ENCODE peak calls at places on chromosomes 4 and X, in five cellular contexts. L is GM12878, P is K562, K is H1, D is HepG2. B is an unnamed sample.

GRCh38 chr4:186557061-186557460 is 1.7 kb upstream of the MTNR1A start:
- DNase-seq in L (no peak), P (no peak), K (no peak), D (no peak), B (no peak)

GRCh38 chrX:124026529-124026928 is 65.0 kb downstream of the STAG2 start:
- DNase-seq in L (no peak), P (no peak), K (no peak), D (no peak), B (no peak)

GRCh38 chr4:85127653-85128052 is 161.2 kb upstream of the WDFY3 start:
- DNase-seq in L (no peak), P (peak), K (peak), D (peak), B (peak)

GRCh38 chrX:8030361-8030760 is 103.1 kb upstream of the PNPLA4 start:
- DNase-seq in L (no peak), P (no peak), K (no peak), D (no peak), B (no peak)

GRCh38 chr4:166324321-166324720 is 451.3 kb downstream of the TLL1 start:
- DNase-seq in L (no peak), P (no peak), K (peak), D (peak), B (peak)

GRCh38 chrX:76454456-76454927 is 27.0 kb downstream of the MAGEE1 start:
- DNase-seq in L (no peak), P (no peak), K (peak), D (peak), B (peak)

GRCh38 chrX:17629519-17629918 is 107.8 kb upstream of the SCML1 start:
- DNase-seq in L (no peak), P (no peak), K (no peak), D (no peak), B (no peak)

GRCh38 chr4:83757121-83757621 is 221.3 kb downstream of the GPAT3 start:
- DNase-seq in L (no peak), P (peak), K (no peak), D (no peak), B (no peak)

GRCh38 chr4:26061248-26061986 is 147.4 kb downstream of the SMIM20 start:
- DNase-seq in L (no peak), P (peak), K (peak), D (peak), B (peak)

GRCh38 chrX:78199851-78200250 is 60.4 kb upstream of the TAF9B start:
- DNase-seq in L (no peak), P (peak), K (no peak), D (peak), B (peak)

GRCh38 chr4:153275380-153276276 is 68.9 kb upstream of the MND1 start:
- DNase-seq in L (no peak), P (no peak), K (no peak), D (no peak), B (no peak)

GRCh38 chr4:187268940-187269339 is 545.3 kb upstream of the FAT1 start:
- DNase-seq in L (no peak), P (no peak), K (no peak), D (peak), B (no peak)

GRCh38 chrX:1719270-1719669 is 104.4 kb downstream of the ASMT start:
- DNase-seq in L (no peak), P (no peak), K (no peak), D (peak), B (no peak)

GRCh38 chrX:140505421-140506337 is 810 bp upstream of the SOX3 start:
- DNase-seq in L (no peak), P (no peak), K (peak), D (no peak), B (no peak)
- TF ChIP-seq EZH2 in L (no peak), P (no peak), K (peak), D (no peak), B (no peak)

GRCh38 chr4:140762202-140762601 is 6.0 kb upstream of the TBC1D9 start:
- DNase-seq in L (no peak), P (no peak), K (no peak), D (no peak), B (no peak)
- TF ChIP-seq POLR2AphosphoS5 in L (no peak), P (no peak), K (no peak), D (no peak), B (no peak)

GRCh38 chr4:149265645-149266044 is 550.0 kb downstream of the IQCM start:
- DNase-seq in L (no peak), P (no peak), K (no peak), D (no peak), B (no peak)

GRCh38 chr4:149269835-149270234 is 545.8 kb downstream of the IQCM start:
- DNase-seq in L (no peak), P (no peak), K (no peak), D (no peak), B (no peak)

GRCh38 chr4:149264093-149264733 is 551.4 kb downstream of the IQCM start:
- DNase-seq in L (peak), P (peak), K (peak), D (peak), B (peak)
- TF ChIP-seq YY1 in L (no peak), P (no peak), K (no peak), D (no peak), B (no peak)

GRCh38 chr4:110610940-110611785 is 11.7 kb downstream of the PITX2 start:
- DNase-seq in L (no peak), P (no peak), K (no peak), D (no peak), B (no peak)
- TF ChIP-seq EZH2 in L (no peak), P (no peak), K (peak), D (no peak), B (no peak)

DNA sequence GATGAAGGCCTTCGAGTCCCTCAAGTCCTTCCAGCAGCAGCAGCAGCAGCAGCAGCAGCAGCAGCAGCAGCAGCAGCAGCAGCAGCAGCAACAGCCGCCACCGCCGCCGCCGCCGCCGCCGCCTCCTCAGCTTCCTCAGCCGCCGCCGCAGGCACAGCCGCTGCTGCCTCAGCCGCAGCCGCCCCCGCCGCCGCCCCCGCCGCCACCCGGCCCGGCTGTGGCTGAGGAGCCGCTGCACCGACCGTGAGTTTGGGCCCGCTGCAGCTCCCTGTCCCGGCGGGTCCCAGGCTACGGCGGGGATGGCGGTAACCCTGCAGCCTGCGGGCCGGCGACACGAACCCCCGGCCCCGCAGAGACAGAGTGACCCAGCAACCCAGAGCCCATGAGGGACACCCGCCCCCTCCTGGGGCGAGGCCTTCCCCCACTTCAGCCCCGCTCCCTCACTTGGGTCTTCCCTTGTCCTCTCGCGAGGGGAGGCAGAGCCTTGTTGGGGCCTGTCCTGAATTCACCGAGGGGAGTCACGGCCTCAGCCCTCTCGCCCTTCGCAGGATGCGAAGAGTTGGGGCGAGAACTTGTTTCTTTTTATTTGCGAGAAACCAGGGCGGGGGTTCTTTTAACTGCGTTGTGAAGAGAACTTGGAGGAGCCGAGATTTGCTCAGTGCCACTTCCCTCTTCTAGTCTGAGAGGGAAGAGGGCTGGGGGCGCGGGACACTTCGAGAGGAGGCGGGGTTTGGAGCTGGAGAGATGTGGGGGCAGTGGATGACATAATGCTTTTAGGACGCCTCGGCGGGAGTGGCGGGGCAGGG is 568 bp downstream of the HTT start:
- DNase-seq in L (no peak), P (peak), K (peak), D (peak), B (peak)
- TF ChIP-seq POLR2AphosphoS5 in L (peak), P (peak), K (peak), D (peak), B (peak)

GRCh38 chr4:123166023-123166422 is 230.6 kb upstream of the SPRY1 start:
- DNase-seq in L (no peak), P (no peak), K (no peak), D (peak), B (no peak)
- TF ChIP-seq YY1 in L (no peak), P (no peak), K (no peak), D (no peak), B (no peak)

GRCh38 chr4:4871267-4872147 is 12.0 kb downstream of the MSX1 start:
- DNase-seq in L (no peak), P (no peak), K (peak), D (no peak), B (no peak)

GRCh38 chr4:4874254-4874653 is 14.8 kb downstream of the MSX1 start:
- DNase-seq in L (no peak), P (no peak), K (no peak), D (no peak), B (no peak)

GRCh38 chr4:4869731-4870483 is 10.4 kb downstream of the MSX1 start:
- DNase-seq in L (no peak), P (no peak), K (peak), D (no peak), B (no peak)

GRCh38 chr4:4870493-4871266 is 11.2 kb downstream of the MSX1 start:
- DNase-seq in L (no peak), P (no peak), K (no peak), D (no peak), B (no peak)

GRCh38 chr4:4872148-4872903 is 12.9 kb downstream of the MSX1 start:
- DNase-seq in L (no peak), P (no peak), K (peak), D (no peak), B (no peak)
- TF ChIP-seq EZH2 in L (no peak), P (no peak), K (peak), D (no peak), B (no peak)

DNA sequence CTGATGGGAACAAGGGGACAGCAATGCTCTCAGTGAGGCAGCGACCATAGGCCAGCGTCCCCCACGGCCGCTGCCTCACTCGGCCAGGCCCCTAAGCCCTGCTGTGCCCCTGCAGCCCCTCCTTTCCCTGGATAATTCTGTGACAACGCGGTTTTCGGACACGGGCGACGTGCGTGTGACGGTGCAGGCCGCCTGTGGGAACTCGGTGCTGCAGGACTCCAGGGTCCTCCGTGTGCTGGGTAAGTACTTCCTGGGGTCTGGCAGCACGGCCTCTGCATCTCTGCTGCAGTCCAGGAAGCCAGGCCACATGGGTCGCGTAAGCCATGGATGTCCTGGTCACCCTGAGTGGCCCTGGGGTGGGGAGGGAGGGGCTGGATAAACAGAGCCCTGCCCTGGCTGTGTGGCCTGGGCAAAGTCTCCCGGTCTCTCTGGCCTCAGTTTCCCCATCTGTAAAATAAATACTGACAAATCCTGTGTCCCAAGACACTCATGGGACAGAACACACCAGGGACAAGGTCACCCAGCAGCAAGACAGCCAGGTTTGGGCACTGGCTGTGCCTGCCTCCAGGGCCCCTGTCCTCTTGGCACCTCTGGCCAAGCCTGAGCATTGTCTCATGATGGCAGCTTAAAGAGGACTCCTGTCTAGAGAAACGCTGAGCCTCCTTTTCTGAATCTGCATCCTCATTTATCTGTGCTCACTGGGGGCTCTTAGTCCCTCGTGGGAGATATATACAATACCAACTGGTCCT is 212.8 kb downstream of the AFAP1 start:
- DNase-seq in L (no peak), P (no peak), K (no peak), D (no peak), B (no peak)
- TF ChIP-seq POLR2AphosphoS5 in L (no peak), P (no peak), K (no peak), D (no peak), B (no peak)

DNA sequence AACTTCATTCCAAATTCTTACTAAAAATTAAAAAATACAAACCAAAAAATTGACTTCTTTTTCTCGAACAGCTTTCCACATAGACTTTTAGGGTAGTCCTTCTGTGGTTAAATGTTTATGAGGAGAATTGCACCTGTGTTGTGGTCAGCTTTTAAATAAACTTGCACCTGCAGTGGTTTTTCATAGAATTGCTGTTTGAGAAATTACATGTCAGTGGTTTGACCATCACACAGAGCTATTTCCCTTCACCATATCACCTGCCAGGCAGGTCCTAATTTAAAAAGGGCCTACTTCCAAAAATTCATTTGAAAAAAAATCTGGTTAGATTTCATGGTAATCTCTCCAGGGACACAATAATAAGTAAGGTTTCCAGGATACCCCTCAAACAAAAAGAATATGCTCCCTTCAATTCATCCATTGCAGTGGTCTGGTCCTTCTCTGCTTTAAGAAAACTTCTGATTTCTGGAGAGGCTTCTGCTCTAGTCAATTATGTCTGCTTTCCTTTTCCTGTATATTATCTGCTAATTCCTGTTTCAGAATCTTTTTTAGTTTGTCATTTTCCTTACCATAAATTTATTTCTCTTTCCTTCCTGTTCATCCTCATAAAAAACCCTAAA is 9.8 kb upstream of the UTP3 start:
- DNase-seq in L (peak), P (no peak), K (no peak), D (no peak), B (no peak)
- TF ChIP-seq YY1 in L (no peak), P (no peak), K (no peak), D (no peak), B (no peak)

GRCh38 chr4:140569307-140569638 is 512 bp upstream of the UCP1 start:
- DNase-seq in L (no peak), P (no peak), K (no peak), D (no peak), B (no peak)
- TF ChIP-seq EZH2 in L (no peak), P (no peak), K (peak), D (peak), B (no peak)